ENCODE peak calls at places on chromosome 1, in four cellular contexts. O, Y, S and K are unnamed samples.

GRCh38 chr1:159900755-159901335 is 880 bp upstream of the CFAP45 start:
- DNase-seq in O (no peak), Y (no peak), S (no peak), K (no peak)

GRCh38 chr1:20640183-20640597 is 6.9 kb downstream of the PINK1 start:
- DNase-seq in O (peak; percentile 54), Y (peak; percentile 64), S (peak; percentile 71), K (peak; percentile 58)

GRCh38 chr1:161733526-161733925 is 12.2 kb downstream of the FCRLB start:
- DNase-seq in O (no peak), Y (no peak), S (no peak), K (peak; percentile 67)

GRCh38 chr1:33654267-33654832 is 181.9 kb downstream of the ZSCAN20 start:
- DNase-seq in O (no peak), Y (peak; percentile 40), S (no peak), K (no peak)

GRCh38 chr1:101216623-101217022 is 20.2 kb upstream of the S1PR1 start:
- DNase-seq in O (no peak), Y (no peak), S (no peak), K (no peak)

GRCh38 chr1:219659005-219659632 is 46.2 kb upstream of the ZC3H11B start:
- DNase-seq in O (no peak), Y (no peak), S (no peak), K (no peak)

GRCh38 chr1:219467524-219467923 is 145.4 kb downstream of the ZC3H11B start:
- DNase-seq in O (no peak), Y (no peak), S (no peak), K (no peak)

GRCh38 chr1:160239582-160240299 is 22.6 kb downstream of the DCAF8 start:
- DNase-seq in O (no peak), Y (no peak), S (no peak), K (no peak)

GRCh38 chr1:12798911-12799310 is 7.7 kb downstream of the PRAMEF1 start:
- DNase-seq in O (no peak), Y (no peak), S (no peak), K (no peak)

GRCh38 chr1:151196292-151196800 is 2.0 kb upstream of the PIP5K1A start:
- DNase-seq in O (peak; percentile 69), Y (peak; percentile 35), S (peak; percentile 31), K (peak; percentile 86)

GRCh38 chr1:41622402-41622801 is 137.9 kb upstream of the EDN2 start:
- DNase-seq in O (no peak), Y (no peak), S (no peak), K (no peak)

GRCh38 chr1:165629848-165630628 is 996 bp upstream of the MGST3 start:
- DNase-seq in O (peak; percentile 24), Y (peak; percentile 57), S (no peak), K (no peak)

GRCh38 chr1:53272349-53272748 is 34.0 kb upstream of the MAGOH start:
- DNase-seq in O (no peak), Y (no peak), S (no peak), K (no peak)

GRCh38 chr1:118767971-118768370 is 220.2 kb downstream of the TBX15 start:
- DNase-seq in O (no peak), Y (no peak), S (no peak), K (no peak)

GRCh38 chr1:91026777-91027176 is 4.9 kb upstream of the ZNF644 start:
- DNase-seq in O (no peak), Y (no peak), S (no peak), K (peak; percentile 11)

GRCh38 chr1:45953934-45954333 is 150.5 kb downstream of the MAST2 start:
- DNase-seq in O (no peak), Y (peak; percentile 17), S (no peak), K (no peak)

GRCh38 chr1:15384301-15384901 is 25.3 kb upstream of the EFHD2 start:
- DNase-seq in O (no peak), Y (peak; percentile 82), S (no peak), K (no peak)

GRCh38 chr1:30840904-30841598 is 67.5 kb downstream of the SDC3 start:
- DNase-seq in O (no peak), Y (no peak), S (no peak), K (peak; percentile 95)

GRCh38 chr1:231695439-231696255 is 69.1 kb downstream of the DISC1 start:
- DNase-seq in O (no peak), Y (no peak), S (no peak), K (no peak)

GRCh38 chr1:203625623-203626189 is 926 bp upstream of the ATP2B4 start:
- DNase-seq in O (no peak), Y (no peak), S (peak; percentile 79), K (peak; percentile 89)
- TF ChIP-seq MAX in O (no peak), Y (no peak), S (peak; percentile 16), K (no peak)

GRCh38 chr1:178941849-178942248 is 71.0 kb upstream of the ANGPTL1 start:
- DNase-seq in O (no peak), Y (no peak), S (no peak), K (no peak)
- TF ChIP-seq MAX in O (no peak), Y (no peak), S (no peak), K (no peak)

DNA sequence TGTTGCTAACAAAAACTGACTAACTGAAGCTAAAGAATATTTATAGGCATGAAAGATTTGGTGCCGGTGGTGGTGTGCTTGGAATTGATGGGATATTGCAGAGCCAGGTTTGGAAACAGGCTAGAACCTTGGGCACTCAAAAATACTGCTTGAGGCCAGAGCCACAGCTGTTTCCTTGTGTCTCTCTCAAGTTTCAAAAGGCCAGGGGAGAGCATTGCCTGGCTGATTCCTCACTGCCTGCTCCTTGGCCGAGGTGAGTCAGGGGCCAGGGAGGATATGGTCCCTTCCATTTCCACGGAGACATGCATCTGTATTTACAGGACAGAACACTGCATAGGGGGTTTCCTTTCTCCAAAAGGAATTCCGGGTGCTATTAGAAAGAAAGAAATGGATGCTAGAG is 36.1 kb upstream of the IVNS1ABP start:
- DNase-seq in O (no peak), Y (no peak), S (no peak), K (no peak)
- TF ChIP-seq MAX in O (no peak), Y (no peak), S (no peak), K (no peak)

GRCh38 chr1:1670866-1671265 is 12.1 kb upstream of the CDK11B start:
- DNase-seq in O (no peak), Y (no peak), S (no peak), K (no peak)
- TF ChIP-seq MAX in O (no peak), Y (no peak), S (no peak), K (no peak)

GRCh38 chr1:61182049-61182448 is 99.7 kb downstream of the NFIA start:
- DNase-seq in O (peak; percentile 5), Y (no peak), S (no peak), K (peak; percentile 75)
- TF ChIP-seq MAX in O (no peak), Y (no peak), S (no peak), K (no peak)

GRCh38 chr1:115790356-115790755 is 21.8 kb upstream of the CASQ2 start:
- DNase-seq in O (no peak), Y (no peak), S (no peak), K (no peak)

GRCh38 chr1:115794976-115795375 is 26.5 kb upstream of the CASQ2 start:
- DNase-seq in O (no peak), Y (no peak), S (no peak), K (no peak)

GRCh38 chr1:115790846-115791245 is 22.3 kb upstream of the CASQ2 start:
- DNase-seq in O (no peak), Y (no peak), S (no peak), K (no peak)

GRCh38 chr1:115793162-115793561 is 24.6 kb upstream of the CASQ2 start:
- DNase-seq in O (no peak), Y (no peak), S (no peak), K (no peak)

DNA sequence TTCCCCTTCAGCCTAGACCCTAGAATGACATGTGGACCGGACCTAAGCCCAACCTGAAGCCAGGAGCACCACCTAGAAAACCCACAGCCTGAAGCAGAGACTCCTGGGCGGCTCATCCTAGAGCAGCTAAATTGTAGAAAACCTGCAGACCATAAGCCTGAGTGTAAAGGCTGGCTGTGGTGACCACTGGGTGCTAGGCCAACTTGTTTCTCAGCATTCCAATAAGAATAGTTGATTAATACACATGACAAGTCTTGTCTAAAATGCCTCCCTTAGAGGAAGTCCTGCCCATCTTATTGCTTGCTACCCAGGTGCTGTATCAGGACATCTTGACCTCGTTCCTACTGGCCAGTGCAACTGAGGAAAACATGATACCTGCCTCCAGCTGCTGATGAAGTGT is 23.3 kb upstream of the CASQ2 start:
- DNase-seq in O (no peak), Y (no peak), S (no peak), K (no peak)
- TF ChIP-seq MAX in O (no peak), Y (no peak), S (no peak), K (no peak)

GRCh38 chr1:7432102-7432895 is 338.8 kb upstream of the VAMP3 start:
- DNase-seq in O (no peak), Y (no peak), S (no peak), K (no peak)
- TF ChIP-seq MAX in O (no peak), Y (no peak), S (no peak), K (no peak)

GRCh38 chr1:236868625-236869467 is 73.8 kb downstream of the MTR start:
- DNase-seq in O (peak; percentile 40), Y (peak; percentile 50), S (peak; percentile 78), K (peak; percentile 69)
- TF ChIP-seq MAX in O (no peak), Y (no peak), S (no peak), K (peak; percentile 18)

GRCh38 chr1:93608188-93609109 is 73.2 kb downstream of the BCAR3 start:
- DNase-seq in O (no peak), Y (no peak), S (no peak), K (peak; percentile 89)

GRCh38 chr1:93605812-93606512 is 75.7 kb downstream of the BCAR3 start:
- DNase-seq in O (peak; percentile 68), Y (no peak), S (no peak), K (peak; percentile 43)

GRCh38 chr1:93609536-93609935 is 72.1 kb downstream of the BCAR3 start:
- DNase-seq in O (no peak), Y (no peak), S (no peak), K (no peak)

GRCh38 chr1:93605026-93605425 is 76.6 kb downstream of the BCAR3 start:
- DNase-seq in O (no peak), Y (no peak), S (no peak), K (no peak)

DNA sequence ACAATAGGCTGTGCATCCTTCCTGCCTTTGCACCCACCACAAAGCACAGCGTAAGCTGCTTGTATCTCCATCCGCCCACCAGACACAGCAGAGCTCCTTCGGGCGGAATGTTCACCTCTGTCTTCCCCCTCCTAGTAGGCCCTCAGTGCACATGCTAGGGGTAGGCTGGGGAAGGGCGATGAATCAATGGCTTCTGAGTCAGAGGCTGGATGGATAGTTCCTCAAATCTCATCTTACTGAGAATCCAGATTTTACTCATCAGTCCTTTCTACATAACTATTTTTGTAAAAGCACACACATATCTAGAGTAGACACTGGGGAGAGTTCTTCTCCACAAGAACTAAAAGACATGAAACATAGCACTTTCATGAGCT is 73.8 kb downstream of the BCAR3 start:
- DNase-seq in O (no peak), Y (no peak), S (no peak), K (no peak)
- TF ChIP-seq MAX in O (no peak), Y (no peak), S (no peak), K (no peak)

DNA sequence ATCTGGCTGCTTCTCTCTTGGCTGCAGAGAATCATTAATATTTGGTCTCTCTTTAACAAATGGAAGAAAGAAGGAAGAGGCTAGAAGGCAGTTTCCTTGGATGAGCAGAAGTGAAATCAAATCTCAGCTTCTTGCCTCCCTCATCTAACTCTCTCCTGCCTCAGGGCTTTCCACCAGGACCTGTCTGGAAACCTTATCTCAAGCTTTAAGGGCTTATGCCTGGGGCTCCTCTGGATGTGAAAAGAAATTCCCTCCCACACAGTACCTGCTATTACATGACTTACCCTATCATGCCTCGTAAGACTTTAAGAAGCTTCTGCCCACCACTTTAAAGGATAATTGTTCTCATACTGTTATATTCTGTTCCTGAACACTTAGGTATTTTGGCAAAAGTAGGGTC is 8.9 kb downstream of the VTCN1 start:
- DNase-seq in O (no peak), Y (no peak), S (no peak), K (no peak)
- TF ChIP-seq MAX in O (no peak), Y (no peak), S (no peak), K (no peak)